ENCODE peak calls at places on chromosomes 2 and 18, in ten cellular contexts. U is foreskin fibroblast, N is AG09309, T is fibroblast of the aortic adventitia, L is A673, F is lower lobe of right lung, Z is HCT116, E is astrocyte of the spinal cord, W is fibroblast of lung, M is fibroblast of pulmonary artery. C is an unnamed sample.
A peak's percentile ranks its signal among the peaks of the same experiment; 100 is the strongest.

GRCh38 chr18:45997689-45998088 is 30.6 kb upstream of the EPG5 start:
- DNase-seq in Z (no peak), F (no peak), E (no peak), M (no peak), U (no peak), T (no peak), N (no peak), L (no peak), W (no peak), C (no peak)

GRCh38 chr2:207974214-207974600 is 51.1 kb downstream of the PLEKHM3 start:
- DNase-seq in E (no peak), L (no peak), T (no peak), F (peak; percentile 63), U (peak; percentile 25), Z (no peak), M (peak; percentile 23), W (no peak), N (no peak), C (no peak)

GRCh38 chr2:120858361-120858760 is 122.7 kb downstream of the GLI2 start:
- DNase-seq in F (peak; percentile 24), U (no peak), Z (no peak), N (no peak), M (no peak), L (no peak), T (no peak), E (no peak), W (no peak), C (no peak)

GRCh38 chr2:112821682-112822081 is 14.9 kb downstream of the IL1B start:
- DNase-seq in W (no peak), U (no peak), M (no peak), F (no peak), N (no peak), T (no peak), Z (no peak), L (no peak), E (no peak), C (no peak)

GRCh38 chr2:69755862-69756467 is 14.0 kb downstream of the ANXA4 start:
- DNase-seq in W (peak; percentile 75), L (peak; percentile 30), F (no peak), U (peak; percentile 93), N (peak; percentile 59), E (peak; percentile 55), M (peak; percentile 37), Z (peak; percentile 78), T (peak; percentile 83), C (peak; percentile 80)

GRCh38 chr2:167981945-167982344 is 265.4 kb downstream of the STK39 start:
- DNase-seq in U (no peak), N (no peak), M (no peak), E (no peak), L (no peak), Z (no peak), W (no peak), T (no peak), F (no peak), C (no peak)

GRCh38 chr18:43578636-43579203 is 301.4 kb upstream of the SYT4 start:
- DNase-seq in W (peak; percentile 21), F (no peak), U (no peak), T (no peak), Z (no peak), M (peak; percentile 4), N (no peak), L (no peak), E (peak; percentile 38), C (no peak)

GRCh38 chr2:106053116-106053515 is 141.0 kb downstream of the UXS1 start:
- DNase-seq in E (peak; percentile 38), U (peak; percentile 61), L (peak; percentile 76), W (peak; percentile 25), M (peak; percentile 63), F (no peak), N (peak; percentile 43), T (peak; percentile 19), Z (peak; percentile 12), C (peak; percentile 18)

GRCh38 chr2:46379213-46380037 is 82.2 kb downstream of the EPAS1 start:
- DNase-seq in M (no peak), U (peak; percentile 73), W (peak; percentile 95), L (peak; percentile 73), E (no peak), T (peak; percentile 75), Z (no peak), F (no peak), N (no peak), C (peak; percentile 99)

GRCh38 chr2:238238766-238239551 is 879 bp downstream of the HES6 start:
- DNase-seq in T (no peak), E (no peak), W (no peak), L (peak; percentile 60), M (no peak), F (peak; percentile 63), Z (no peak), N (no peak), U (peak; percentile 26), C (no peak)

GRCh38 chr2:63772061-63772460 is 69.6 kb upstream of the UGP2 start:
- DNase-seq in T (no peak), U (no peak), F (no peak), N (no peak), Z (no peak), W (no peak), M (no peak), L (no peak), E (no peak), C (no peak)

GRCh38 chr2:109005686-109006204 is 16.7 kb upstream of the EDAR start:
- DNase-seq in W (peak; percentile 52), F (no peak), M (peak; percentile 21), T (peak; percentile 66), L (no peak), Z (no peak), U (no peak), N (no peak), E (peak; percentile 7), C (no peak)

GRCh38 chr18:58871514-58872490 is 7.1 kb downstream of the ZNF532 start:
- DNase-seq in L (no peak), N (no peak), U (peak; percentile 48), W (no peak), E (no peak), F (no peak), T (no peak), M (no peak), Z (no peak), C (no peak)

GRCh38 chr2:78431241-78431640 is 594.3 kb upstream of the REG3G start:
- DNase-seq in W (no peak), N (no peak), Z (no peak), L (peak; percentile 52), E (no peak), F (no peak), T (no peak), U (no peak), M (no peak), C (no peak)

GRCh38 chr2:184596819-184597411 is 1.4 kb upstream of the ZNF804A start:
- DNase-seq in Z (peak; percentile 27), N (peak; percentile 10), W (peak; percentile 76), M (peak; percentile 51), U (peak; percentile 69), E (peak; percentile 73), T (peak; percentile 65), F (no peak), L (peak; percentile 40), C (peak; percentile 58)

GRCh38 chr2:184599054-184599874 is 935 bp downstream of the ZNF804A start:
- DNase-seq in L (peak; percentile 56), U (peak; percentile 24), F (no peak), T (peak; percentile 53), E (peak; percentile 53), N (no peak), W (peak; percentile 48), Z (peak; percentile 19), M (peak; percentile 26), C (peak; percentile 8)

GRCh38 chr2:184598313-184599053 is at the start of gene ZNF804A:
- DNase-seq in L (peak; percentile 87), E (peak; percentile 54), Z (no peak), T (peak; percentile 61), U (peak; percentile 72), F (peak; percentile 77), M (peak; percentile 66), N (no peak), W (peak; percentile 68), C (peak; percentile 42)

GRCh38 chr2:184597996-184598312 is 375 bp upstream of the ZNF804A start:
- DNase-seq in Z (no peak), F (no peak), M (no peak), U (no peak), E (no peak), N (no peak), W (no peak), L (no peak), T (no peak), C (no peak)

DNA sequence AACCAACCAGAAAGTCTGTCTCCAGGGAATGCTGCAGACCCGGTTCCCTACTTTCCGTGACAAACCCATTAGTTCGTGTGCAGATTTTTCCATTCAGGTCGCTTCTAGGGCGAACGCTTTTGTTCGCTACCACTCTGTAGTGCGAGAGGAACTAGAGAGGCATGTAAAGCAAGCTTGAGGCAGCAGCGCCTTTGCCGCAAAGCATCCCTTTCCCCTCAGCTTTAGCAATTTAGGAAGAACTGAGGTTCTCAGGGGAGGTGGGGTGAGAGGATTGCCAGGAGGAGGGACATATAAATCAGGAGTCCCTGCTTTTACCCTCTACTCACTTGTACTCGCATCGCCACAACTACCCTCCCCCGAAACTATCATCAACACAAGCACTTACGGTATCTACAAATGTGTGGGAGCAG is 753 bp upstream of the ZNF804A start:
- DNase-seq in Z (peak; percentile 26), M (peak; percentile 61), F (peak; percentile 52), W (peak; percentile 71), E (peak; percentile 69), N (no peak), L (peak; percentile 74), T (peak; percentile 71), U (peak; percentile 68), C (peak; percentile 46)
- H3K4me3 ChIP-seq in Z (peak overlapping the region; percentile 61), M (peak overlapping the region; percentile 63), F (peak overlapping the region; percentile 63), W (peak overlapping the region; percentile 70), E (peak overlapping the region; percentile 61), N (peak overlapping the region; percentile 59), L (peak overlapping the region; percentile 74), T (peak overlapping the region; percentile 77), U (peak overlapping the region; percentile 54), C (peak overlapping the region; percentile 59)

GRCh38 chr2:171957061-171957460 is 34.8 kb downstream of the HAT1 start:
- DNase-seq in F (no peak), U (peak; percentile 51), T (peak; percentile 16), E (no peak), N (peak; percentile 5), L (peak; percentile 71), Z (no peak), W (peak; percentile 6), M (peak; percentile 8), C (peak; percentile 17)
- TF ChIP-seq CTCF in F (no peak), U (peak; percentile 11), T (peak; percentile 17), E (no peak), N (peak; percentile 45), L (peak; percentile 53), Z (no peak), W (no peak), M (no peak), C (peak; percentile 17)

GRCh38 chr2:96767135-96767871 is 6.6 kb downstream of the CNNM4 start:
- DNase-seq in F (no peak), W (no peak), U (no peak), M (no peak), N (no peak), E (no peak), Z (no peak), L (no peak), T (no peak), C (no peak)
- H3K4me3 ChIP-seq in F (no peak overlapping the region), W (no peak overlapping the region), U (no peak overlapping the region), M (no peak overlapping the region), N (no peak overlapping the region), E (no peak overlapping the region), Z (no peak overlapping the region), L (no peak overlapping the region), T (no peak overlapping the region), C (no peak overlapping the region)

GRCh38 chr2:231685349-231686191 is 22.8 kb upstream of the PTMA start:
- DNase-seq in E (no peak), F (no peak), U (no peak), N (no peak), M (no peak), T (no peak), Z (no peak), L (no peak), W (no peak), C (no peak)
- TF ChIP-seq CTCF in E (no peak), F (no peak), U (no peak), N (peak; percentile 25), M (peak; percentile 18), T (no peak), Z (peak; percentile 58), L (peak; percentile 40), W (no peak), C (peak; percentile 12)